ENCODE peak calls at places on chromosomes 16 and 17, in four cellular contexts. U is K562, B is HepG2, N is SK-N-SH. V is an unnamed sample.

GRCh38 chr16:68490829-68491575 is 42.7 kb upstream of the SMPD3 start:
- DNase-seq in U (no peak), B (no peak), N (no peak), V (no peak)

GRCh38 chr17:73231363-73231762 is 30.3 kb downstream of the CPSF4L start:
- DNase-seq in U (no peak), B (no peak), N (peak), V (no peak)

GRCh38 chr16:71255721-71256120 is 25.2 kb upstream of the HYDIN start:
- DNase-seq in U (no peak), B (no peak), N (peak), V (no peak)

GRCh38 chr16:2899564-2900072 is 12.1 kb upstream of the FLYWCH1 start:
- DNase-seq in U (no peak), B (no peak), N (no peak), V (no peak)

GRCh38 chr17:31579265-31579664 is 187.8 kb downstream of the RAB11FIP4 start:
- DNase-seq in U (no peak), B (no peak), N (peak), V (no peak)

GRCh38 chr16:46638947-46639925 is 18.1 kb upstream of the SHCBP1 start:
- DNase-seq in U (no peak), B (no peak), N (no peak), V (no peak)

GRCh38 chr17:40675905-40676304 is 10.9 kb upstream of the KRT222 start:
- DNase-seq in U (no peak), B (no peak), N (no peak), V (no peak)

GRCh38 chr17:51456942-51457341 is 196.6 kb downstream of the UTP18 start:
- DNase-seq in U (no peak), B (no peak), N (no peak), V (no peak)

GRCh38 chr17:29133146-29133713 is 47.0 kb downstream of the MYO18A start:
- DNase-seq in U (peak), B (no peak), N (no peak), V (no peak)

GRCh38 chr17:73838815-73839214 is 194.6 kb upstream of the SDK2 start:
- DNase-seq in U (no peak), B (no peak), N (peak), V (no peak)

GRCh38 chr17:75345514-75346167 is 56.4 kb upstream of the SLC25A19 start:
- DNase-seq in U (no peak), B (no peak), N (no peak), V (peak)

GRCh38 chr16:14455577-14455976 is 174.5 kb downstream of the PARN start:
- DNase-seq in U (peak), B (peak), N (no peak), V (no peak)

GRCh38 chr16:27243725-27244362 is 24.7 kb downstream of the NSMCE1 start:
- DNase-seq in U (no peak), B (no peak), N (no peak), V (no peak)

GRCh38 chr16:50731130-50731988 is 10.5 kb upstream of the CYLD start:
- DNase-seq in U (no peak), B (no peak), N (no peak), V (no peak)

GRCh38 chr16:52296070-52296469 is 250.9 kb downstream of the TOX3 start:
- DNase-seq in U (no peak), B (no peak), N (no peak), V (no peak)

GRCh38 chr16:78577597-78577996 is 478.1 kb downstream of the WWOX start:
- DNase-seq in U (no peak), B (no peak), N (no peak), V (no peak)

GRCh38 chr16:87216148-87216823 is 100.9 kb downstream of the C16orf95 start:
- DNase-seq in U (no peak), B (no peak), N (no peak), V (no peak)

GRCh38 chr16:71358464-71359031 is at the start of gene CALB2:
- DNase-seq in U (peak), B (peak), N (peak), V (no peak)

GRCh38 chr17:1422907-1423306 is 22.9 kb upstream of the YWHAE start:
- DNase-seq in U (no peak), B (no peak), N (no peak), V (no peak)

GRCh38 chr16:48011888-48012658 is 143.7 kb downstream of the ABCC12 start:
- DNase-seq in U (no peak), B (no peak), N (no peak), V (no peak)

GRCh38 chr17:6868579-6868978 is 37.0 kb upstream of the TEKT1 start:
- DNase-seq in U (no peak), B (peak), N (no peak), V (no peak)

GRCh38 chr17:64507418-64507766 is 615 bp downstream of the CEP95 start:
- DNase-seq in U (peak), B (peak), N (peak), V (no peak)

GRCh38 chr16:10617662-10618420 is 37.4 kb upstream of the EMP2 start:
- DNase-seq in U (no peak), B (no peak), N (no peak), V (no peak)

GRCh38 chr17:883586-883962 is 96.0 kb downstream of the NXN start:
- DNase-seq in U (no peak), B (peak), N (no peak), V (no peak)

GRCh38 chr17:77509089-77509488 is 368.3 kb downstream of the SEC14L1 start:
- DNase-seq in U (no peak), B (no peak), N (no peak), V (no peak)

GRCh38 chr17:77506371-77506991 is 365.7 kb downstream of the SEC14L1 start:
- DNase-seq in U (no peak), B (no peak), N (peak), V (no peak)

GRCh38 chr17:77509599-77509998 is 368.8 kb downstream of the SEC14L1 start:
- DNase-seq in U (no peak), B (no peak), N (no peak), V (no peak)

GRCh38 chr17:77507116-77507885 is 366.5 kb downstream of the SEC14L1 start:
- DNase-seq in U (no peak), B (no peak), N (peak), V (no peak)

GRCh38 chr17:77508047-77508715 is 367.4 kb downstream of the SEC14L1 start:
- DNase-seq in U (no peak), B (peak), N (no peak), V (no peak)
- TF ChIP-seq FOXM1 in U (no peak), B (no peak), N (no peak), V (no peak)

GRCh38 chr16:4116328-4117249 is at the start of gene ADCY9:
- DNase-seq in U (peak), B (peak), N (peak), V (no peak)
- TF ChIP-seq RFX5 in U (no peak), B (no peak), N (no peak), V (no peak)

GRCh38 chr17:43528988-43529814 is 16.9 kb downstream of the ETV4 start:
- DNase-seq in U (no peak), B (no peak), N (no peak), V (no peak)

GRCh38 chr17:43526886-43527648 is 19.1 kb downstream of the ETV4 start:
- DNase-seq in U (no peak), B (no peak), N (no peak), V (no peak)

GRCh38 chr17:43530303-43531081 is 15.6 kb downstream of the ETV4 start:
- DNase-seq in U (peak), B (peak), N (no peak), V (no peak)

GRCh38 chr17:43529977-43530302 is 16.2 kb downstream of the ETV4 start:
- DNase-seq in U (no peak), B (no peak), N (no peak), V (no peak)

GRCh38 chr17:43528319-43528987 is 17.7 kb downstream of the ETV4 start:
- DNase-seq in U (peak), B (peak), N (no peak), V (no peak)
- TF ChIP-seq MAX in U (no peak), B (peak), N (no peak), V (no peak)

DNA sequence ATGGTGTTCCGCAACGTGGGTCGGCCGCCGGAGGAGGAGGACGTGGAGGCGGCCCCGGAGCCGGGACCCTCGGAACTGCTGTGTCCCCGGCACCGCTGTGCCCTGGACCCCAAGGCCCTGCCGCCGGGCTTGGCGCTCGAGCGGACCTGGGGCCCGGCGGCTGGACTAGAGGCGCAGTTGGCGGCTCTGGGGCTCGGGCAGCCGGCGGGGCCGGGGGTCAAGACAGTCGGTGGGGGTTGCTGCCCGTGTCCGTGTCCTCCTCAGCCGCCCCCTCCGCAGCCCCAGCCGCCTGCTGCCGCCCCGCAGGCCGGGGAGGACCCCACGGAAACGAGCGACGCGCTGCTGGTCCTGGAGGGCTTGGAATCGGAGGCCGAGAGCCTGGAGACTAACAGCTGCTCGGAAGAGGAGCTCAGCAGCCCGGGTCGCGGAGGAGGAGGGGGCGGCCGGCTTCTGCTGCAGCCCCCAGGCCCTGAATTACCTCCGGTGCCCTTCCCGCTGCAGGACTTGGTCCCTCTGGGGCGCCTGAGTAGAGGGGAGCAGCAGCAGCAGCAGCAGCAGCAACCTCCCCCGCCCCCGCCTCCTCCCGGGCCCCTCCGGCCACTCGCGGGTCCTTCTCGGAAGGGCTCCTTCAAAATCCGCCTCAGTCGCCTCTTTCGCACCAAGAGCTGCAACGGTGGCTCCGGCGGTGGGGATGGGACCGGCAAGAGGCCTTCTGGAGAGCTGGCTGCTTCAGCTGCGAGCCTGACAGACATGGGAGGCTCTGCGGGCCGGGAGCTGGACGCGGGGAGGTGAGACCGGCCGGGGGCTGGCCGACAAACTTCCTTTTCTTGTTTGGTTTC is 820 bp downstream of the SOCS7 start:
- DNase-seq in U (peak), B (no peak), N (peak), V (no peak)
- TF ChIP-seq FOXM1 in U (no peak), B (no peak), N (no peak), V (no peak)

GRCh38 chr16:54542805-54543504 is 256.4 kb upstream of the IRX3 start:
- DNase-seq in U (no peak), B (no peak), N (peak), V (no peak)

GRCh38 chr16:54533856-54534490 is 247.4 kb upstream of the IRX3 start:
- DNase-seq in U (no peak), B (no peak), N (no peak), V (no peak)

GRCh38 chr16:54540525-54541180 is 254.1 kb upstream of the IRX3 start:
- DNase-seq in U (no peak), B (no peak), N (no peak), V (no peak)

GRCh38 chr16:54538241-54538640 is 251.7 kb upstream of the IRX3 start:
- DNase-seq in U (no peak), B (no peak), N (peak), V (no peak)
- TF ChIP-seq RFX5 in U (no peak), B (no peak), N (no peak), V (no peak)

DNA sequence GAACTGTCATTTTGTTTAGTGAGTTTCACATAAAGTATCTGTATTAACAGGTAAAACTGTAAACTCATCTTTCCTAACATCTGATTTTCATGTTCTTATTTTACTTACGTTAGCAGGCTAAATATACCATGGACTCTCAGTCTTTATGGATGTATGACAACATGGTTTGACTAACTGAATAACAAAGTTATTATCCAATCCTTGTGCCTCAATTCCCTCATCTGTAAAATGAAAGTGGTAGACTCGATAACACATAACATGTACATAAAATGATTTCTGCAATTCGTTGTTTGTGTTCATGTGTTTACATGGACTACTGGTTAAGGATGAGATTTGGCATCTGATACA is 9.5 kb upstream of the PCTP start:
- DNase-seq in U (no peak), B (no peak), N (no peak), V (no peak)
- TF ChIP-seq MAX in U (no peak), B (no peak), N (no peak), V (no peak)

GRCh38 chr16:85136213-85136704 is 24.0 kb upstream of the CIBAR2 start:
- DNase-seq in U (no peak), B (no peak), N (no peak), V (peak)
- TF ChIP-seq FOXM1 in U (no peak), B (no peak), N (no peak), V (no peak)